ENCODE peak calls at places on chromosomes 11 and 22, in four cellular contexts. A is small intestine, L is cardiac fibroblast, P is adipocyte. N is an unnamed sample.
A peak's percentile ranks its signal among the peaks of the same experiment; 100 is the strongest.

GRCh38 chr22:19663286-19663815 is 51.0 kb upstream of the SEPTIN5 start:
- DNase-seq in A (peak; percentile 43), L (peak; percentile 86), P (peak; percentile 88), N (peak; percentile 90)

GRCh38 chr11:75567971-75568370 is 5.9 kb downstream of the SERPINH1 start:
- DNase-seq in A (no peak), L (no peak), P (no peak), N (no peak)

GRCh38 chr11:100676901-100677300 is 10.2 kb upstream of the ARHGAP42 start:
- DNase-seq in P (no peak), L (no peak), A (no peak), N (no peak)

GRCh38 chr11:21133244-21133643 is 463.9 kb downstream of the NELL1 start:
- DNase-seq in A (no peak), P (no peak), L (no peak), N (no peak)

GRCh38 chr11:35404397-35404775 is 15.0 kb downstream of the SLC1A2 start:
- DNase-seq in A (peak; percentile 47), L (peak; percentile 30), P (peak; percentile 38), N (no peak)

GRCh38 chr11:3382613-3383275 is 3.8 kb upstream of the ZNF195 start:
- DNase-seq in P (no peak), L (no peak), A (peak; percentile 42), N (no peak)

GRCh38 chr11:96156379-96156722 is 186.6 kb downstream of the MAML2 start:
- DNase-seq in P (peak; percentile 85), L (no peak), A (no peak), N (no peak)

GRCh38 chr11:126896025-126896424 is 104.5 kb downstream of the KIRREL3 start:
- DNase-seq in P (no peak), A (no peak), L (no peak), N (no peak)

GRCh38 chr11:702731-703461 is 3.1 kb upstream of the EPS8L2 start:
- DNase-seq in A (no peak), L (no peak), P (no peak), N (peak; percentile 92)

GRCh38 chr11:8336356-8337114 is 72.9 kb upstream of the LMO1 start:
- DNase-seq in L (no peak), A (no peak), P (no peak), N (no peak)
- H3K4me3 ChIP-seq in L (no peak overlapping the region), A (no peak overlapping the region), P (no peak overlapping the region), N (no peak overlapping the region)

GRCh38 chr11:47524200-47524874 is 28.6 kb downstream of the CELF1 start:
- DNase-seq in A (no peak), L (no peak), P (no peak), N (no peak)
- H3K4me3 ChIP-seq in A (no peak overlapping the region), L (no peak overlapping the region), P (peak overlapping the region; percentile 17), N (peak overlapping the region; percentile 21)

GRCh38 chr11:43575931-43576833 is 104.4 kb upstream of the HSD17B12 start:
- DNase-seq in L (peak; percentile 10), A (no peak), P (peak; percentile 19), N (peak; percentile 78)
- H3K4me3 ChIP-seq in L (peak overlapping the region; percentile 13), A (no peak overlapping the region), P (peak overlapping the region; percentile 79), N (peak overlapping the region; percentile 60)

DNA sequence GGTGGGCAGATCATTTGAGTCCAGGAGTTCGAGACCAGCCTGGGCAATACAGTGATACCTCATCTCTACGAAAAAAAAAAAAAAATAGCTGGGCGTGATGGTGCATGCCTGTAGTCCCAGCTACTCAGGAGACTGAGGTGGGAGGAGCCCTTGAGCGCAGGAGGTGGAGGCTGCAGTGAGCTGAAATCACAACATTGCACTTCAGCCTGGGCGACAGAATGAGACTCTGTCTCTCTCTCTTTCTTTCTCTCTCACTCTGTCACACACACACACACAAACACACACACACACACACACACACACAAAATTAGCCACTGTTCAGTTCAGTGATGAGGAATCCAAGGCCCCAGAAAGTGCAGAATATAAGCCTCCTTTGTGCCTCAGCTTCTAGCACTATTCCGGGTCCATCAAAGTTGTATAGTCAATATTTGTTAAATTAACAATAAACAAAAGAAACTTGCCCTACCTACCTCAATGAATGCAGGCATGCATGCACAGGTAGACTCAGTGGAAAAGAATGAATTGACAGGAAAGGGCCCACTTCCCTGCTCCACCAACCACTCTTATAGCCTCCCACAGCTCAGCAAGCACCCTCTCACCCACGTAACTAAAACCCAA is 3.9 kb upstream of the SMIM35 start:
- DNase-seq in L (no peak), A (no peak), P (no peak), N (no peak)
- H3K4me3 ChIP-seq in L (no peak overlapping the region), A (no peak overlapping the region), P (no peak overlapping the region), N (no peak overlapping the region)

GRCh38 chr11:2267871-2268825 is 2.2 kb downstream of the ASCL2 start:
- DNase-seq in P (no peak), L (no peak), A (no peak), N (peak; percentile 76)

GRCh38 chr11:2268911-2269600 is 1.3 kb downstream of the ASCL2 start:
- DNase-seq in P (peak; percentile 47), A (peak; percentile 31), L (peak; percentile 30), N (peak; percentile 90)

GRCh38 chr11:2270322-2271076 is at the start of gene ASCL2:
- DNase-seq in L (no peak), A (peak; percentile 20), P (no peak), N (peak; percentile 88)

GRCh38 chr11:2271077-2271326 is 614 bp upstream of the ASCL2 start:
- DNase-seq in P (no peak), A (peak; percentile 27), L (no peak), N (peak; percentile 73)

GRCh38 chr11:2269601-2270321 is 627 bp downstream of the ASCL2 start:
- DNase-seq in L (peak; percentile 56), A (peak; percentile 61), P (peak; percentile 35), N (peak; percentile 86)
- H3K4me3 ChIP-seq in L (no peak overlapping the region), A (no peak overlapping the region), P (no peak overlapping the region), N (no peak overlapping the region)

GRCh38 chr22:37325024-37325395 is 42.7 kb downstream of the CYTH4 start:
- DNase-seq in A (no peak), L (no peak), P (no peak), N (peak; percentile 78)
- H3K4me3 ChIP-seq in A (no peak overlapping the region), L (no peak overlapping the region), P (no peak overlapping the region), N (no peak overlapping the region)

DNA sequence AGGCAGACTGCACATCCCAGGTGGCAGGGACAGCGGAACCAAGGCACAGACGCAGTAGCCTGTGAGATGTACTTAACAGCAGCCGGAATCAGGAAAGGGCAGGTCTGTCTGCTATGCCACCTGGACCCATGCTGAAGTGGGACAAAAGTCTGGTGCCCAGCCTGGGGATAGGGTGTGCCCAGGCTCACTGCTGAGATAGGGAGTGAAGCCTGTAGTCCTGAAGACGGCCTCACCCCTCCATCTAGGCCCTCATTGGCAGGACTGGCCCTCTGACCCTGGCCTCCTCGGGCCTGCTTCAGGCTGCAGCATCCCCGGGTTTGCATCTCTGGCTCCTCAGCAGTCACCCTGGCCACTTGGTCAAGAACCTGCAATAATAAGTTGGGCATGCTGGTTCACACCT is 32.4 kb upstream of the TSKU start:
- DNase-seq in L (no peak), A (no peak), P (no peak), N (no peak)
- H3K4me3 ChIP-seq in L (no peak overlapping the region), A (no peak overlapping the region), P (no peak overlapping the region), N (no peak overlapping the region)

GRCh38 chr22:39518124-39518786 is 2.1 kb upstream of the ATF4 start:
- DNase-seq in L (peak; percentile 81), P (peak; percentile 10), A (no peak), N (peak; percentile 54)

GRCh38 chr22:39520874-39521857 is 804 bp downstream of the ATF4 start:
- DNase-seq in P (peak; percentile 86), L (peak; percentile 88), A (peak; percentile 66), N (peak; percentile 93)

GRCh38 chr22:39519681-39520053 is 695 bp upstream of the ATF4 start:
- DNase-seq in L (peak; percentile 68), P (peak; percentile 79), A (peak; percentile 60), N (no peak)

GRCh38 chr22:39518996-39519680 is 1.2 kb upstream of the ATF4 start:
- DNase-seq in A (peak; percentile 40), L (no peak), P (no peak), N (peak; percentile 95)

GRCh38 chr22:39520054-39520873 is at the start of gene ATF4:
- DNase-seq in A (peak; percentile 99), P (peak; percentile 100), L (peak; percentile 100), N (peak; percentile 99)
- H3K4me3 ChIP-seq in A (peak within 1 kb of the TSS; percentile 96), P (peak within 1 kb of the TSS; percentile 95), L (peak within 1 kb of the TSS; percentile 95), N (peak within 1 kb of the TSS; percentile 97)

DNA sequence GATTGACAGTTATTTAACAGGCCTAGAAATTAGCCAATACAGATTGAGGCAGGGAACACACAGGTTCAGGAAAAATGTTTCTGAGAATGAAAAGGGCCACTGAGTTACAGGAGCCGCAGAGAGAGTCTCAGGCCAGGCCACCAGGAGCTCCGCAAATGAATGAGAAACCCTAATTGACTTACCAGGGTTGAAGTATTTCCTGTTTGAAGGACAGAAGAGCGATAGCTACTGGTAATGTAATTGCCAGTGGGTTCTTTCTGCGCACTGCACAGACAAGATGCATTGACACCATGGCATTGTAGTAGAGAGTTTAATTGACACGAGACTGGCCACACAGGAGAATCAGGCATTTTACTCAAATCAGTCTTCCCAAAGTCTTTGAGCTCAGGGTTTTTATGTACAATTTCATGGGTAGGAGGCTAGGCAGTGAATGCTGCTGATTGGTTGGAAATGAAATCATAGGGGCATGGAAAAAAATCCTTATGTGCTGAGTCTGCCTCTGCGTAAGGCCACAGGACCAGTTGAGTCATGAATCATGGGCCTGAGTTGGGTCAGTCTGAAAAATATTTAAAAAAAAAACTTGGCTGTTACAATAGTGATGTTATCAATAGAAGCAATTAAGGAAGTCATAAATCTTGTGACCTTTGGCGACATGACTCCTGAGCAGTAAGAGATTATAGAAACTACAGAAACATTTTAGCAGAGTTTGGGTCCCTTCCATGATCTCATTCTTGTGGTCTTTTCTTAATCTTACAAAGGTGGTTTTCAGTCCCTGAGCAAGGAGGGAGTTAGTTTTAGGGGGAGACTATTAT is 203.8 kb downstream of the CASP12 start:
- DNase-seq in L (peak; percentile 70), P (no peak), A (peak; percentile 40), N (no peak)
- H3K4me3 ChIP-seq in L (no peak overlapping the region), P (no peak overlapping the region), A (no peak overlapping the region), N (no peak overlapping the region)

N was measured in osteoblast.